ENCODE peak calls at places on chromosomes 3 and 15, in six cellular contexts. L is stimulated activated CD4-positive, alpha-beta T cell treated with anti-CD3 and anti-CD28 coated beads, Interleukin-2, amount 100 ng/mL, for 24 hours; U is stimulated activated CD8-positive, alpha-beta memory T cell treated with anti-CD3 and anti-CD28 coated beads, Interleukin-15, amount 100 ng/mL, for 24 hours; S is fibroblast of lung; M is activated effector memory CD4-positive, alpha-beta T cell treated with Interleukin-2 at 50 U/mL for 16 hours; P is fibroblast of the conjunctiva. V is an unnamed sample.

GRCh38 chr3:136957751-136958288 is at the start of gene IL20RB:
- DNase-seq in L (no peak), P (peak), U (no peak), S (peak), M (no peak), V (no peak)

GRCh38 chr3:73255609-73256029 is 194.2 kb downstream of the EBLN2 start:
- DNase-seq in U (no peak), P (peak), L (no peak), S (peak), M (no peak), V (no peak)

GRCh38 chr15:78065284-78065872 is 12.1 kb downstream of the TBC1D2B start:
- DNase-seq in M (no peak), U (no peak), L (no peak), S (peak), P (peak), V (no peak)

GRCh38 chr3:129577356-129577755 is 29.1 kb downstream of the PLXND1 start:
- DNase-seq in U (no peak), L (no peak), P (no peak), M (no peak), S (peak), V (no peak)

GRCh38 chr3:26100176-26100575 is 310.3 kb downstream of the OXSM start:
- DNase-seq in U (no peak), M (no peak), L (no peak), P (no peak), S (no peak), V (no peak)

GRCh38 chr15:38207591-38207990 is 45.0 kb upstream of the SPRED1 start:
- DNase-seq in U (no peak), L (no peak), P (no peak), M (no peak), S (no peak), V (no peak)

GRCh38 chr3:46076606-46077005 is 49.3 kb upstream of the XCR1 start:
- DNase-seq in L (no peak), P (no peak), S (peak), U (no peak), M (no peak), V (no peak)

GRCh38 chr3:13710251-13710650 is 161.3 kb downstream of the FBLN2 start:
- DNase-seq in M (no peak), L (no peak), U (no peak), P (no peak), S (no peak), V (no peak)

GRCh38 chr15:61519296-61519695 is 290.2 kb upstream of the RORA start:
- DNase-seq in P (no peak), U (no peak), S (no peak), M (no peak), L (no peak), V (no peak)

GRCh38 chr3:120111898-120112297 is 17.7 kb upstream of the GSK3B start:
- DNase-seq in M (no peak), U (no peak), L (no peak), S (no peak), P (no peak), V (no peak)

GRCh38 chr3:36909666-36910065 is 35.2 kb downstream of the TRANK1 start:
- DNase-seq in L (no peak), U (no peak), M (no peak), S (no peak), P (no peak), V (no peak)

GRCh38 chr3:153028336-153028735 is 133.7 kb upstream of the RAP2B start:
- DNase-seq in M (no peak), P (no peak), L (no peak), U (no peak), S (peak), V (no peak)

GRCh38 chr3:52322466-52322865 is 6.3 kb downstream of the DNAH1 start:
- DNase-seq in S (no peak), U (no peak), P (no peak), L (no peak), M (no peak), V (no peak)

GRCh38 chr15:37084602-37085001 is 15.7 kb downstream of the MEIS2 start:
- DNase-seq in P (no peak), L (no peak), U (no peak), M (no peak), S (no peak), V (no peak)

GRCh38 chr3:117903226-117903625 is 1131.4 kb downstream of the IGSF11 start:
- DNase-seq in U (no peak), M (no peak), P (peak), L (no peak), S (peak), V (no peak)

GRCh38 chr15:91258436-91258779 is 158.4 kb downstream of the SV2B start:
- DNase-seq in S (no peak), M (no peak), P (no peak), L (no peak), U (no peak), V (no peak)